ENCODE peak calls at places on chromosomes 16 and 17, in five cellular contexts. One of them, this sample, is unnamed.

GRCh38 chr17:79842656-79843474 is 3.6 kb upstream of the CBX4 start:
- DNase-seq in C1 segment of cervical spinal cord: no peak
- DNase-seq in CD4-positive, alpha-beta T cell: no peak
- DNase-seq in heart left ventricle: no peak
- DNase-seq in HT1080: no peak
- DNase-seq in this sample: no peak

GRCh38 chr17:51795401-51795800 is 363.1 kb downstream of the CA10 start:
- DNase-seq in C1 segment of cervical spinal cord: no peak
- DNase-seq in CD4-positive, alpha-beta T cell: no peak
- DNase-seq in heart left ventricle: no peak
- DNase-seq in HT1080: no peak
- DNase-seq in this sample: no peak

GRCh38 chr16:50688083-50688482 is 5.3 kb upstream of the NOD2 start:
- DNase-seq in C1 segment of cervical spinal cord: no peak
- DNase-seq in CD4-positive, alpha-beta T cell: no peak
- DNase-seq in heart left ventricle: no peak
- DNase-seq in HT1080: no peak
- DNase-seq in this sample: no peak

GRCh38 chr17:45948881-45949624 is 50.0 kb upstream of the STH start:
- DNase-seq in C1 segment of cervical spinal cord: peak; percentile 42
- DNase-seq in CD4-positive, alpha-beta T cell: peak; percentile 48
- DNase-seq in heart left ventricle: peak; percentile 74
- DNase-seq in HT1080: peak; percentile 55
- DNase-seq in this sample: no peak

GRCh38 chr16:84052071-84052622 is 9.6 kb upstream of the SLC38A8 start:
- DNase-seq in C1 segment of cervical spinal cord: no peak
- DNase-seq in CD4-positive, alpha-beta T cell: no peak
- DNase-seq in heart left ventricle: peak; percentile 37
- DNase-seq in HT1080: no peak
- DNase-seq in this sample: no peak

GRCh38 chr16:20322696-20323095 is 4.6 kb downstream of the GP2 start:
- DNase-seq in C1 segment of cervical spinal cord: no peak
- DNase-seq in CD4-positive, alpha-beta T cell: no peak
- DNase-seq in heart left ventricle: no peak
- DNase-seq in HT1080: no peak
- DNase-seq in this sample: no peak

GRCh38 chr16:29812754-29813643 is 1.0 kb downstream of the PRRT2 start:
- DNase-seq in C1 segment of cervical spinal cord: no peak
- DNase-seq in CD4-positive, alpha-beta T cell: no peak
- DNase-seq in heart left ventricle: no peak
- DNase-seq in HT1080: no peak
- DNase-seq in this sample: no peak

GRCh38 chr17:80882323-80882722 is 109.3 kb upstream of the CHMP6 start:
- DNase-seq in C1 segment of cervical spinal cord: no peak
- DNase-seq in CD4-positive, alpha-beta T cell: no peak
- DNase-seq in heart left ventricle: no peak
- DNase-seq in HT1080: no peak
- DNase-seq in this sample: no peak

GRCh38 chr16:86375370-86375769 is 135.0 kb upstream of the FOXF1 start:
- DNase-seq in C1 segment of cervical spinal cord: no peak
- DNase-seq in CD4-positive, alpha-beta T cell: no peak
- DNase-seq in heart left ventricle: no peak
- DNase-seq in HT1080: peak; percentile 90
- DNase-seq in this sample: no peak

GRCh38 chr16:51155199-51155607 is 4.1 kb upstream of the SALL1 start:
- DNase-seq in C1 segment of cervical spinal cord: no peak
- DNase-seq in CD4-positive, alpha-beta T cell: no peak
- DNase-seq in heart left ventricle: no peak
- DNase-seq in HT1080: no peak
- DNase-seq in this sample: no peak

GRCh38 chr17:79983456-79983855 is 52.2 kb downstream of the TBC1D16 start:
- DNase-seq in C1 segment of cervical spinal cord: no peak
- DNase-seq in CD4-positive, alpha-beta T cell: no peak
- DNase-seq in heart left ventricle: no peak
- DNase-seq in HT1080: no peak
- DNase-seq in this sample: no peak

GRCh38 chr17:17723354-17724261 is 42.4 kb downstream of the RAI1 start:
- DNase-seq in C1 segment of cervical spinal cord: no peak
- DNase-seq in CD4-positive, alpha-beta T cell: peak; percentile 11
- DNase-seq in heart left ventricle: no peak
- DNase-seq in HT1080: no peak
- DNase-seq in this sample: no peak

GRCh38 chr17:63881935-63882601 is at the start of gene GH2:
- DNase-seq in C1 segment of cervical spinal cord: no peak
- DNase-seq in CD4-positive, alpha-beta T cell: peak; percentile 33
- DNase-seq in heart left ventricle: peak; percentile 34
- DNase-seq in HT1080: peak; percentile 55
- DNase-seq in this sample: no peak

GRCh38 chr16:57166951-57167350 is 18.9 kb downstream of the PSME3IP1 start:
- DNase-seq in C1 segment of cervical spinal cord: no peak
- DNase-seq in CD4-positive, alpha-beta T cell: no peak
- DNase-seq in heart left ventricle: peak; percentile 53
- DNase-seq in HT1080: no peak
- DNase-seq in this sample: no peak

GRCh38 chr17:35167046-35167445 is 19.4 kb downstream of the UNC45B start:
- DNase-seq in C1 segment of cervical spinal cord: no peak
- DNase-seq in CD4-positive, alpha-beta T cell: no peak
- DNase-seq in heart left ventricle: no peak
- DNase-seq in HT1080: no peak
- DNase-seq in this sample: no peak

GRCh38 chr16:57470683-57471082 is 8.2 kb downstream of the POLR2C start:
- DNase-seq in C1 segment of cervical spinal cord: no peak
- DNase-seq in CD4-positive, alpha-beta T cell: no peak
- DNase-seq in heart left ventricle: peak; percentile 65
- DNase-seq in HT1080: no peak
- DNase-seq in this sample: no peak

GRCh38 chr17:77496831-77497577 is 356.2 kb downstream of the SEC14L1 start:
- DNase-seq in C1 segment of cervical spinal cord: no peak
- DNase-seq in CD4-positive, alpha-beta T cell: no peak
- DNase-seq in heart left ventricle: peak; percentile 25
- DNase-seq in HT1080: no peak
- DNase-seq in this sample: no peak

This sample was measured in amygdala.